ENCODE peak calls at places on chromosomes 2 and 18, in seven cellular contexts. One of them, this sample, is unnamed.

GRCh38 chr18:45874501-45875184 is 49.2 kb downstream of the SIGLEC15 start:
- DNase-seq in HCT116: no peak
- DNase-seq in endodermal cell: no peak
- DNase-seq in pancreas: no peak
- DNase-seq in nephron progenitor cell: no peak
- DNase-seq in breast epithelium: no peak
- DNase-seq in Calu3: no peak
- DNase-seq in this sample: no peak

GRCh38 chr2:80392446-80392845 is 87.9 kb upstream of the LRRTM1 start:
- DNase-seq in HCT116: no peak
- DNase-seq in endodermal cell: no peak
- DNase-seq in pancreas: no peak
- DNase-seq in nephron progenitor cell: no peak
- DNase-seq in breast epithelium: no peak
- DNase-seq in Calu3: no peak
- DNase-seq in this sample: no peak

GRCh38 chr2:229300371-229300770 is 29.3 kb upstream of the PID1 start:
- DNase-seq in HCT116: no peak
- DNase-seq in endodermal cell: no peak
- DNase-seq in pancreas: no peak
- DNase-seq in nephron progenitor cell: no peak
- DNase-seq in breast epithelium: no peak
- DNase-seq in Calu3: no peak
- DNase-seq in this sample: no peak

GRCh38 chr2:16508061-16508851 is 157.4 kb downstream of the CYRIA start:
- DNase-seq in HCT116: no peak
- DNase-seq in endodermal cell: peak; percentile 89
- DNase-seq in pancreas: peak; percentile 64
- DNase-seq in nephron progenitor cell: peak; percentile 80
- DNase-seq in breast epithelium: no peak
- DNase-seq in Calu3: peak; percentile 68
- DNase-seq in this sample: peak; percentile 92

GRCh38 chr2:231552752-231553151 is 22.5 kb upstream of the NMUR1 start:
- DNase-seq in HCT116: no peak
- DNase-seq in endodermal cell: no peak
- DNase-seq in pancreas: no peak
- DNase-seq in nephron progenitor cell: no peak
- DNase-seq in breast epithelium: no peak
- DNase-seq in Calu3: no peak
- DNase-seq in this sample: no peak

GRCh38 chr2:38159621-38160020 is 83.7 kb upstream of the CYP1B1 start:
- DNase-seq in HCT116: no peak
- DNase-seq in endodermal cell: no peak
- DNase-seq in pancreas: no peak
- DNase-seq in nephron progenitor cell: no peak
- DNase-seq in breast epithelium: no peak
- DNase-seq in Calu3: no peak
- DNase-seq in this sample: no peak

GRCh38 chr2:99777266-99777640 is 287.4 kb upstream of the REV1 start:
- DNase-seq in HCT116: no peak
- DNase-seq in endodermal cell: no peak
- DNase-seq in pancreas: no peak
- DNase-seq in nephron progenitor cell: no peak
- DNase-seq in breast epithelium: no peak
- DNase-seq in Calu3: no peak
- DNase-seq in this sample: no peak

GRCh38 chr2:240499309-240500301 is 58.2 kb downstream of the ANKMY1 start:
- DNase-seq in HCT116: no peak
- DNase-seq in endodermal cell: peak; percentile 39
- DNase-seq in pancreas: no peak
- DNase-seq in nephron progenitor cell: no peak
- DNase-seq in breast epithelium: no peak
- DNase-seq in Calu3: no peak
- DNase-seq in this sample: no peak

GRCh38 chr2:133532919-133533318 is 35.3 kb downstream of the NCKAP5 start:
- DNase-seq in HCT116: no peak
- DNase-seq in endodermal cell: no peak
- DNase-seq in pancreas: no peak
- DNase-seq in nephron progenitor cell: no peak
- DNase-seq in breast epithelium: no peak
- DNase-seq in Calu3: no peak
- DNase-seq in this sample: no peak

GRCh38 chr2:238928520-238929241 is 80.8 kb downstream of the TWIST2 start:
- DNase-seq in HCT116: no peak
- DNase-seq in endodermal cell: peak; percentile 28
- DNase-seq in pancreas: no peak
- DNase-seq in nephron progenitor cell: no peak
- DNase-seq in breast epithelium: peak; percentile 46
- DNase-seq in Calu3: no peak
- DNase-seq in this sample: no peak

GRCh38 chr2:72887836-72888437 is 729 bp downstream of the SPR start:
- DNase-seq in HCT116: peak; percentile 81
- DNase-seq in endodermal cell: peak; percentile 97
- DNase-seq in pancreas: peak; percentile 93
- DNase-seq in nephron progenitor cell: peak; percentile 92
- DNase-seq in breast epithelium: peak; percentile 88
- DNase-seq in Calu3: peak; percentile 93
- DNase-seq in this sample: peak; percentile 94

GRCh38 chr2:55743583-55743982 is 49.9 kb upstream of the PNPT1 start:
- DNase-seq in HCT116: no peak
- DNase-seq in endodermal cell: no peak
- DNase-seq in pancreas: no peak
- DNase-seq in nephron progenitor cell: no peak
- DNase-seq in breast epithelium: no peak
- DNase-seq in Calu3: no peak
- DNase-seq in this sample: no peak

GRCh38 chr2:80830891-80831290 is 526.3 kb upstream of the LRRTM1 start:
- DNase-seq in HCT116: no peak
- DNase-seq in endodermal cell: no peak
- DNase-seq in pancreas: no peak
- DNase-seq in nephron progenitor cell: no peak
- DNase-seq in breast epithelium: no peak
- DNase-seq in Calu3: no peak
- DNase-seq in this sample: no peak

GRCh38 chr2:148273158-148273691 is 252.3 kb downstream of the MBD5 start:
- DNase-seq in HCT116: no peak
- DNase-seq in endodermal cell: no peak
- DNase-seq in pancreas: no peak
- DNase-seq in nephron progenitor cell: no peak
- DNase-seq in breast epithelium: no peak
- DNase-seq in Calu3: no peak
- DNase-seq in this sample: no peak

GRCh38 chr18:11570770-11571169 is 38.6 kb upstream of the SLC35G4 start:
- DNase-seq in HCT116: no peak
- DNase-seq in endodermal cell: peak; percentile 14
- DNase-seq in pancreas: no peak
- DNase-seq in nephron progenitor cell: no peak
- DNase-seq in breast epithelium: no peak
- DNase-seq in Calu3: no peak
- DNase-seq in this sample: no peak

GRCh38 chr2:11698009-11698922 is 28.3 kb upstream of the NTSR2 start:
- DNase-seq in HCT116: no peak
- DNase-seq in endodermal cell: no peak
- DNase-seq in pancreas: no peak
- DNase-seq in nephron progenitor cell: no peak
- DNase-seq in breast epithelium: no peak
- DNase-seq in Calu3: no peak
- DNase-seq in this sample: no peak

GRCh38 chr2:68727698-68728375 is 6.8 kb upstream of the ARHGAP25 start:
- DNase-seq in HCT116: no peak
- DNase-seq in endodermal cell: no peak
- DNase-seq in pancreas: no peak
- DNase-seq in nephron progenitor cell: no peak
- DNase-seq in breast epithelium: no peak
- DNase-seq in Calu3: no peak
- DNase-seq in this sample: no peak

GRCh38 chr2:157936464-157936863 is 60.3 kb upstream of the ACVR1 start:
- DNase-seq in HCT116: no peak
- DNase-seq in endodermal cell: no peak
- DNase-seq in pancreas: no peak
- DNase-seq in nephron progenitor cell: no peak
- DNase-seq in breast epithelium: no peak
- DNase-seq in Calu3: no peak
- DNase-seq in this sample: no peak

GRCh38 chr18:29028560-29028959 is 851.6 kb upstream of the CDH2 start:
- DNase-seq in HCT116: no peak
- DNase-seq in endodermal cell: no peak
- DNase-seq in pancreas: no peak
- DNase-seq in nephron progenitor cell: no peak
- DNase-seq in breast epithelium: no peak
- DNase-seq in Calu3: no peak
- DNase-seq in this sample: no peak

GRCh38 chr2:197576631-197577030 is 60.8 kb downstream of the MOB4 start:
- DNase-seq in HCT116: no peak
- DNase-seq in endodermal cell: no peak
- DNase-seq in pancreas: no peak
- DNase-seq in nephron progenitor cell: no peak
- DNase-seq in breast epithelium: no peak
- DNase-seq in Calu3: no peak
- DNase-seq in this sample: no peak

GRCh38 chr18:48754993-48755473 is 195.7 kb downstream of the SMAD7 start:
- DNase-seq in HCT116: no peak
- DNase-seq in endodermal cell: no peak
- DNase-seq in pancreas: no peak
- DNase-seq in nephron progenitor cell: no peak
- DNase-seq in breast epithelium: no peak
- DNase-seq in Calu3: no peak
- DNase-seq in this sample: no peak

GRCh38 chr2:86066007-86066578 is 39.6 kb downstream of the POLR1A start:
- DNase-seq in HCT116: no peak
- DNase-seq in endodermal cell: no peak
- DNase-seq in pancreas: no peak
- DNase-seq in nephron progenitor cell: no peak
- DNase-seq in breast epithelium: no peak
- DNase-seq in Calu3: no peak
- DNase-seq in this sample: no peak

GRCh38 chr2:75865702-75866101 is 155.0 kb upstream of the GCFC2 start:
- DNase-seq in HCT116: no peak
- DNase-seq in endodermal cell: no peak
- DNase-seq in pancreas: no peak
- DNase-seq in nephron progenitor cell: no peak
- DNase-seq in breast epithelium: no peak
- DNase-seq in Calu3: no peak
- DNase-seq in this sample: no peak

GRCh38 chr2:215399067-215399716 is 36.7 kb downstream of the FN1 start:
- DNase-seq in HCT116: no peak
- DNase-seq in endodermal cell: no peak
- DNase-seq in pancreas: no peak
- DNase-seq in nephron progenitor cell: no peak
- DNase-seq in breast epithelium: no peak
- DNase-seq in Calu3: no peak
- DNase-seq in this sample: no peak

GRCh38 chr2:215396595-215397313 is 39.1 kb downstream of the FN1 start:
- DNase-seq in HCT116: no peak
- DNase-seq in endodermal cell: no peak
- DNase-seq in pancreas: no peak
- DNase-seq in nephron progenitor cell: no peak
- DNase-seq in breast epithelium: no peak
- DNase-seq in Calu3: no peak
- DNase-seq in this sample: no peak

GRCh38 chr2:215395687-215396460 is 40.0 kb downstream of the FN1 start:
- DNase-seq in HCT116: no peak
- DNase-seq in endodermal cell: no peak
- DNase-seq in pancreas: no peak
- DNase-seq in nephron progenitor cell: no peak
- DNase-seq in breast epithelium: no peak
- DNase-seq in Calu3: no peak
- DNase-seq in this sample: no peak

GRCh38 chr2:215394102-215394805 is 41.6 kb downstream of the FN1 start:
- DNase-seq in HCT116: no peak
- DNase-seq in endodermal cell: no peak
- DNase-seq in pancreas: no peak
- DNase-seq in nephron progenitor cell: no peak
- DNase-seq in breast epithelium: no peak
- DNase-seq in Calu3: no peak
- DNase-seq in this sample: no peak

DNA sequence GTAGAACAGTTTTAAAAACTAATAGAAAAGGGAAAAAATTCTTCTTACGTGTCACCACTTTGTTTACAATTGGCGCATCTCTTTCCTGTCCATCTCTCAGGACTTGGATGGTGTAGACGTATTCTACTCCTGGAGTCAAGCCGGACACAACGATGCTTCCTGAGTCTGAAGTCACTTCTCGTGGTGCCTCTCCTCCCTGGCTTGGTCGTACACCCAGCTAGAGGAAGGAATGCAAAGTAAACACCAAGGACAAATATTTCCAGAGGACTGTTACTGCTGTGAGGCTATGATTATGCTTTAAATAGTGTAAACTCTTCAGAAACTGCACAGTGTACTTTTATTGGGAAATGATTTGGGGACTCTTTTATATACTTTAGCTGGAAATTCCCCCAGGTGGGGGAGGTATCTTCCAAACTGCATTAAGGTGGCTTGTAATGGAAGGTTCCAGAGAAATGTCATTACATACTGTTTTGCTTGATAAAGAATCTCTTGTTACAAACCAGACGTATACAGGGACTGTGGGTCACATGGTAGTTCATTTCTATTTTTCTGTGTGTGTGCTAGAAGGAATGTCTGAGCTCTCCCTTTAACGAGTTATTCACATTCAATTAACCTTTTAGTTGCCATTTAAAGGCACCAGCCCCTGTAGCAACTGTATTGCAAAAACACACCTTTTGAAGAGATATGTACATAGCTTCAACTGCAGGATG is 38.1 kb downstream of the FN1 start:
- DNase-seq in HCT116: no peak
- DNase-seq in endodermal cell: no peak
- DNase-seq in pancreas: no peak
- DNase-seq in nephron progenitor cell: no peak
- DNase-seq in breast epithelium: no peak
- DNase-seq in Calu3: no peak
- DNase-seq in this sample: no peak
- TF ChIP-seq CTCF in HCT116: no peak
- TF ChIP-seq CTCF in endodermal cell: no peak
- TF ChIP-seq CTCF in pancreas: no peak
- TF ChIP-seq CTCF in nephron progenitor cell: no peak
- TF ChIP-seq CTCF in breast epithelium: no peak
- TF ChIP-seq CTCF in Calu3: no peak
- TF ChIP-seq CTCF in this sample: no peak

GRCh38 chr2:151071382-151071781 is 190.3 kb downstream of the RBM43 start:
- DNase-seq in HCT116: peak; percentile 10
- DNase-seq in endodermal cell: peak; percentile 69
- DNase-seq in pancreas: no peak
- DNase-seq in nephron progenitor cell: peak; percentile 3
- DNase-seq in breast epithelium: no peak
- DNase-seq in Calu3: peak; percentile 29
- DNase-seq in this sample: peak; percentile 55
- TF ChIP-seq CTCF in HCT116: peak; percentile 44
- TF ChIP-seq CTCF in endodermal cell: peak; percentile 78
- TF ChIP-seq CTCF in pancreas: no peak
- TF ChIP-seq CTCF in nephron progenitor cell: peak; percentile 39
- TF ChIP-seq CTCF in breast epithelium: no peak
- TF ChIP-seq CTCF in Calu3: peak; percentile 57
- TF ChIP-seq CTCF in this sample: peak; percentile 53

GRCh38 chr2:39571197-39571731 is 94.5 kb upstream of the TMEM178A start:
- DNase-seq in HCT116: no peak
- DNase-seq in endodermal cell: peak; percentile 52
- DNase-seq in pancreas: no peak
- DNase-seq in nephron progenitor cell: no peak
- DNase-seq in breast epithelium: no peak
- DNase-seq in Calu3: no peak
- DNase-seq in this sample: no peak
- TF ChIP-seq CTCF in HCT116: no peak
- TF ChIP-seq CTCF in endodermal cell: no peak
- TF ChIP-seq CTCF in pancreas: no peak
- TF ChIP-seq CTCF in nephron progenitor cell: no peak
- TF ChIP-seq CTCF in breast epithelium: no peak
- TF ChIP-seq CTCF in Calu3: no peak
- TF ChIP-seq CTCF in this sample: no peak

GRCh38 chr18:36352384-36352783 is 54.9 kb downstream of the FHOD3 start:
- DNase-seq in HCT116: no peak
- DNase-seq in endodermal cell: no peak
- DNase-seq in pancreas: no peak
- DNase-seq in nephron progenitor cell: no peak
- DNase-seq in breast epithelium: no peak
- DNase-seq in Calu3: no peak
- DNase-seq in this sample: no peak
- TF ChIP-seq CTCF in HCT116: no peak
- TF ChIP-seq CTCF in endodermal cell: no peak
- TF ChIP-seq CTCF in pancreas: no peak
- TF ChIP-seq CTCF in nephron progenitor cell: no peak
- TF ChIP-seq CTCF in breast epithelium: no peak
- TF ChIP-seq CTCF in Calu3: no peak
- TF ChIP-seq CTCF in this sample: no peak

This sample was measured in neural progenitor cell.